ENCODE peak calls at places on chromosome 2, in seven cellular contexts. R, V, B, A, O, E and G are unnamed samples. For H3K4me1, the result is how much of the 10 kb centered on the place peaks cover.

GRCh38 chr2:22360735-22361374 is 1024.1 kb upstream of the KLHL29 start:
- DNase-seq in R (no peak), V (no peak), B (no peak), A (no peak), O (no peak), E (no peak), G (no peak)

GRCh38 chr2:106011993-106012392 is 182.1 kb downstream of the UXS1 start:
- DNase-seq in R (no peak), V (no peak), B (no peak), A (no peak), O (no peak), E (no peak), G (no peak)

GRCh38 chr2:159042115-159042850 is 73.8 kb downstream of the TANC1 start:
- DNase-seq in R (no peak), V (no peak), B (no peak), A (no peak), O (no peak), E (no peak), G (no peak)

GRCh38 chr2:157032019-157032418 is 225.5 kb upstream of the GALNT5 start:
- DNase-seq in R (no peak), V (no peak), B (no peak), A (no peak), O (peak), E (peak), G (no peak)

GRCh38 chr2:109159096-109159495 is 30.1 kb downstream of the SH3RF3 start:
- DNase-seq in R (no peak), V (no peak), B (no peak), A (no peak), O (no peak), E (no peak), G (no peak)

GRCh38 chr2:119760237-119760807 is 600 bp downstream of the PTPN4 start:
- DNase-seq in R (no peak), V (peak), B (peak), A (no peak), O (peak), E (no peak), G (no peak)

GRCh38 chr2:165794520-165794882 is 454 bp upstream of the GALNT3 start:
- DNase-seq in R (peak), V (peak), B (peak), A (no peak), O (peak), E (no peak), G (no peak)

GRCh38 chr2:10619643-10620042 is 70.1 kb downstream of the NOL10 start:
- DNase-seq in R (no peak), V (no peak), B (no peak), A (no peak), O (no peak), E (no peak), G (no peak)

GRCh38 chr2:190879474-190880373 is 897 bp upstream of the GLS start:
- DNase-seq in R (peak), V (no peak), B (no peak), A (no peak), O (peak), E (no peak), G (no peak)

GRCh38 chr2:217650716-217651360 is 352.0 kb downstream of the TNS1 start:
- DNase-seq in R (no peak), V (peak), B (peak), A (no peak), O (peak), E (peak), G (peak)

GRCh38 chr2:230323385-230324106 is 3.4 kb upstream of the SP140L start:
- DNase-seq in R (no peak), V (no peak), B (no peak), A (no peak), O (no peak), E (peak), G (peak)

GRCh38 chr2:66446178-66446860 is 11.4 kb downstream of the MEIS1 start:
- DNase-seq in R (no peak), V (peak), B (no peak), A (no peak), O (no peak), E (no peak), G (peak)

GRCh38 chr2:66445076-66445724 is 10.3 kb downstream of the MEIS1 start:
- DNase-seq in R (no peak), V (peak), B (no peak), A (no peak), O (no peak), E (no peak), G (no peak)

GRCh38 chr2:66443183-66443976 is 8.5 kb downstream of the MEIS1 start:
- DNase-seq in R (no peak), V (peak), B (no peak), A (no peak), O (no peak), E (no peak), G (no peak)

GRCh38 chr2:66445781-66446177 is 10.9 kb downstream of the MEIS1 start:
- DNase-seq in R (no peak), V (peak), B (no peak), A (no peak), O (no peak), E (no peak), G (no peak)

GRCh38 chr2:66443977-66444855 is 9.3 kb downstream of the MEIS1 start:
- DNase-seq in R (no peak), V (peak), B (no peak), A (no peak), O (no peak), E (no peak), G (no peak)
- H3K4me3 ChIP-seq in R (no peak), V (no peak), B (no peak), A (no peak), O (no peak), E (no peak), G (no peak)

GRCh38 chr2:54568876-54569298 is 112.8 kb downstream of the SPTBN1 start:
- DNase-seq in R (no peak), V (no peak), B (peak), A (no peak), O (no peak), E (no peak), G (peak)

GRCh38 chr2:54570925-54571694 is 115.0 kb downstream of the SPTBN1 start:
- DNase-seq in R (peak), V (peak), B (peak), A (peak), O (no peak), E (peak), G (peak)

GRCh38 chr2:54572262-54572635 is 116.1 kb downstream of the SPTBN1 start:
- DNase-seq in R (no peak), V (no peak), B (peak), A (peak), O (no peak), E (peak), G (no peak)

GRCh38 chr2:54570321-54570881 is 114.3 kb downstream of the SPTBN1 start:
- DNase-seq in R (no peak), V (no peak), B (no peak), A (no peak), O (no peak), E (no peak), G (no peak)

DNA sequence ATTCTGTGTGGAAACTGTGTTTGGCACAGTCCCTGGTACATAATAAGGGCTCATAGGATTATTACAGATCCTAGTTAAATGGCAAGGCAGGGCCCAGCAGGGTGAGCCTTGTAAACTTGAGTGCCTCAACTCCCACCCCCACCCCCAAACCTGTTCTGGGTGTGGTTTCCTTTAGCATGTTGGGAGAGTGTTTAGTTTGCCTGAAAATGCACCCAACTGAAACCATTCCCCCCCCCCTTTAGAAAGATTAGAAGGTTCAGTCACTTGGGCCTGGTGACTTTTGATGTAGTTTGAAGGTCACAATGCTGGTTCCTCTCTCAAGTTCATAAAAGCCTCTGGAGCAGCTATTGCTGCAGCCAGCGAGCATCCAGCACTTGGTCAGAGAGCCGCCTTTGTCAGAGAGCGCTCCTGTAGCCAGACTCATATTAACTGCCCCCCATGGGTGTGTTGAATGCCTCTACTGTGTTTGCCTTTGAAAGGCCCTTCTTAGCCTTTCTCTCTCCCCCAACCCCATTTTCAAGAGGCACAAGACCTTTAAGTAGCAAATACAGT is 113.7 kb downstream of the SPTBN1 start:
- DNase-seq in R (no peak), V (no peak), B (peak), A (no peak), O (no peak), E (no peak), G (no peak)
- H3K4me1 ChIP-seq in R (half or more), V (half or more), B (under half), A (half or more), O (half or more), E (half or more), G (under half)

GRCh38 chr2:27378809-27379290 is 1.7 kb downstream of the ZNF513 start:
- DNase-seq in R (no peak), V (peak), B (no peak), A (no peak), O (no peak), E (no peak), G (no peak)
- H3K4me3 ChIP-seq in R (no peak), V (no peak), B (no peak), A (no peak), O (peak), E (peak), G (peak)

DNA sequence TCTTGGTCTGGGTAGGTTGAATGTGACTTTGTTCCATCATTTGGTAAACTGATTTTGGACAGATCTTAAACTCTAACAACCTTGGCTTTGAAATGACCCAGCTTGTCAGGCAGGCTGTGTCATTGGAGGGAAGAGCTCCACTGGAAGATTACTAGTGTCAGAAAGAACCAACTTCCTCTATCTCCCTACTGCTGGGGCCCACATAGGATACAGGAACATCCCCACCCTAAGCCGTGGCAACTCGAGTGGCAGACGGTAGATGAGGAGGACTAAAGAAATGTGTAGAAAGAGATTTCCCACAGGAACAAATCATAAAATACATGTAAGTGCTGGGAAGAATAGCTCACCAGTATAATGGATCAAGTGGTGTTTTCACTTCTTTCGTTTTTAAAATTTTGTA is 4.3 kb upstream of the G6PC2 start:
- DNase-seq in R (no peak), V (no peak), B (no peak), A (no peak), O (no peak), E (no peak), G (no peak)
- H3K4me1 ChIP-seq in R (under half), V (under half), B (under half), A (under half), O (under half), E (under half), G (under half)

DNA sequence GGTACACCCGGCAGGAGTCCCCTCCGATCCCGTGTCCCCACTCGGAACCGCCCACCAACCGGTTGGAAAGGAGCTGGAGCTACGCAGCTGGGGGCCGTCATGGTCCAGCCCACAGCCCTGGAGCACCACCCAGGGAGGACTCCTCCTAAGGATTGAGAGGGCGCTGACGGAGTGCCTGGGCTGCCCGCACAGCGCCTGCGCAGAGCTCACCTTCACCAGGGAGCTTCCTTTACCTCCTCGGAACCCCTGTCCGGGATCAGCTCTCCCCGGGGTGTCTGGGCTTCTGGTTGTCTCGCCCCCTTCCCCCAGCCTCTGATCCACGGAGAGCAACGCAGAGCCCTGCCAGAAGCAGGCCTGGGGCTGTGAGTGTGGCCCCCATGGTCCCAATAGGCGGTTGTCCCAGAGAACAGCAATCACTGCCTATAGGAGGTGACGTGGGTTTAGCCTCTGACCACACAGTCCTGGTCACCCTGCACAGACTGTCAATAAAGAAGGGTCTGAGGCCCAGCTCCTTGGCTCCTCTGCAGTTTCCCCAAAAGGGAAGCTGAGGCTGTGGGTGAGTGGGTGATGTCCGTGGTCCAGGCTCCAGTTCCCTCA is 14.6 kb downstream of the ALPG start:
- DNase-seq in R (no peak), V (peak), B (peak), A (no peak), O (no peak), E (no peak), G (no peak)
- H3K4me3 ChIP-seq in R (no peak), V (no peak), B (peak), A (no peak), O (peak), E (peak), G (no peak)

GRCh38 chr2:197278804-197279763 is 31.5 kb downstream of the ANKRD44 start:
- DNase-seq in R (no peak), V (no peak), B (no peak), A (no peak), O (no peak), E (no peak), G (no peak)

GRCh38 chr2:197276156-197276555 is 34.4 kb downstream of the ANKRD44 start:
- DNase-seq in R (no peak), V (no peak), B (no peak), A (no peak), O (no peak), E (no peak), G (no peak)

GRCh38 chr2:197281421-197281820 is 29.2 kb downstream of the ANKRD44 start:
- DNase-seq in R (no peak), V (no peak), B (no peak), A (no peak), O (no peak), E (no peak), G (no peak)

GRCh38 chr2:197277726-197278259 is 32.8 kb downstream of the ANKRD44 start:
- DNase-seq in R (no peak), V (no peak), B (no peak), A (no peak), O (no peak), E (no peak), G (no peak)

GRCh38 chr2:197279997-197280756 is 30.4 kb downstream of the ANKRD44 start:
- DNase-seq in R (no peak), V (no peak), B (no peak), A (no peak), O (no peak), E (no peak), G (peak)
- H3K4me1 ChIP-seq in R (half or more), V (under half), B (under half), A (half or more), O (under half), E (under half), G (under half)

GRCh38 chr2:74554821-74555531 is 456 bp downstream of the DOK1 start:
- DNase-seq in R (peak), V (peak), B (peak), A (no peak), O (peak), E (no peak), G (no peak)

GRCh38 chr2:74556831-74557370 is 2.4 kb downstream of the DOK1 start:
- DNase-seq in R (no peak), V (no peak), B (no peak), A (no peak), O (no peak), E (no peak), G (no peak)

GRCh38 chr2:74556159-74556558 is 1.6 kb downstream of the DOK1 start:
- DNase-seq in R (no peak), V (no peak), B (no peak), A (no peak), O (no peak), E (no peak), G (no peak)

GRCh38 chr2:74553892-74554820 is at the start of the genes DOK1 and LOXL3:
- DNase-seq in R (peak), V (peak), B (peak), A (peak), O (peak), E (peak), G (peak)

GRCh38 chr2:74555610-74556103 is 1.1 kb downstream of the DOK1 start:
- DNase-seq in R (no peak), V (no peak), B (no peak), A (no peak), O (no peak), E (no peak), G (no peak)
- H3K4me3 ChIP-seq in R (peak), V (no peak), B (peak), A (peak), O (peak), E (no peak), G (no peak)

GRCh38 chr2:98454073-98454472 is 9.4 kb downstream of the INPP4A start:
- DNase-seq in R (no peak), V (no peak), B (no peak), A (no peak), O (no peak), E (no peak), G (no peak)
- H3K4me1 ChIP-seq in R (half or more), V (under half), B (under half), A (half or more), O (under half), E (half or more), G (under half)

DNA sequence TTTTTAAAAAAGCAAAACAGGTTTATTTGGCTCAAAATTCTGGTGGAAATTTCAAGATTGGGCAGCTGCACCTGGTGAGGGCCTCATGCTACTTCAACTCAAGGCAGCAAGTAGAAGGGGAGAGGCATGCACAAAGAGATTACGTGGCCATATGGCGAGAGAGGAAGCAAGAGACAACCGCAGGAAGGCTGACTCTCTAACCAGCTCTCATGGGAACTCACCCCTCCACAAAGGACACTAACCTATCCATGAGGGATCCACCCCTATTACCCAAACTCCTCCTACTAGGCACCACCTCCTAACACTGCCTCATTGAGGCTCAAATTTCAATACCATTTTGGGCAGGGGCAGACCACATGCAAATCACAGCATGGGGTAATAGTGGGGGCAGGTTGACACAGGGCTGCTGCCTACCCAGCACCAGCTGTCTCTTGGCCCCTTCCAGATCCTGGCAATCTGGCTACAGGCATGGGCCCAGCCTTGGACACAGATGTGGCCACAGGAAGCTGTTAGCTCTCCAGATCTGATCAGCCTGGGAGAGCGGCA is 2.0 kb upstream of the CAPN10 start:
- DNase-seq in R (no peak), V (no peak), B (no peak), A (no peak), O (peak), E (no peak), G (no peak)
- H3K4me3 ChIP-seq in R (no peak), V (no peak), B (no peak), A (no peak), O (peak), E (peak), G (no peak)